ENCODE peak calls at places on chromosome 1, in eight cellular contexts. H is fibroblast of lung, A is mucosa of descending colon, R is tibial artery, X is GM23338, Y is fibroblast of mammary gland, K is suprapubic skin, E is RWPE2. P is an unnamed sample.

GRCh38 chr1:94339229-94339927 is 78.8 kb upstream of the ABCD3 start:
- DNase-seq in H (no peak), A (no peak), R (no peak), X (no peak), Y (no peak), K (no peak), E (no peak), P (no peak)

GRCh38 chr1:78339490-78339889 is 151.3 kb upstream of the PTGFR start:
- DNase-seq in H (no peak), A (no peak), R (no peak), X (no peak), Y (peak), K (no peak), E (no peak), P (peak)

GRCh38 chr1:219385786-219386427 is 212.2 kb downstream of the LYPLAL1 start:
- DNase-seq in H (peak), A (peak), R (peak), X (peak), Y (peak), K (no peak), E (no peak), P (peak)

GRCh38 chr1:184574588-184574987 is 180.1 kb downstream of the EDEM3 start:
- DNase-seq in H (no peak), A (no peak), R (no peak), X (peak), Y (no peak), K (no peak), E (no peak), P (no peak)

GRCh38 chr1:198330982-198331620 is 174.3 kb downstream of the NEK7 start:
- DNase-seq in H (no peak), A (no peak), R (no peak), X (peak), Y (no peak), K (no peak), E (no peak), P (no peak)

GRCh38 chr1:186519981-186520380 is 59.1 kb upstream of the PDC start:
- DNase-seq in H (no peak), A (no peak), R (no peak), X (no peak), Y (peak), K (no peak), E (no peak), P (peak)

GRCh38 chr1:244730153-244730933 is 77.4 kb downstream of the DESI2 start:
- DNase-seq in H (peak), A (peak), R (no peak), X (peak), Y (peak), K (no peak), E (no peak), P (peak)

GRCh38 chr1:206658981-206659273 is 23.6 kb downstream of the DYRK3 start:
- DNase-seq in H (no peak), A (no peak), R (no peak), X (no peak), Y (no peak), K (no peak), E (no peak), P (no peak)

GRCh38 chr1:18197299-18197698 is 89.7 kb downstream of the IGSF21 start:
- DNase-seq in H (no peak), A (no peak), R (no peak), X (no peak), Y (no peak), K (no peak), E (no peak), P (no peak)

GRCh38 chr1:156052862-156053769 is 482 bp downstream of the UBQLN4 start:
- DNase-seq in H (peak), A (peak), R (peak), X (peak), Y (peak), K (peak), E (peak), P (peak)

GRCh38 chr1:153431427-153431826 is 15.1 kb downstream of the S100A7A start:
- DNase-seq in H (no peak), A (no peak), R (no peak), X (no peak), Y (no peak), K (no peak), E (no peak), P (no peak)

GRCh38 chr1:31072304-31072746 is 6.8 kb upstream of the PUM1 start:
- DNase-seq in H (no peak), A (no peak), R (no peak), X (peak), Y (no peak), K (no peak), E (no peak), P (no peak)

GRCh38 chr1:96565546-96565945 is 156.0 kb upstream of the PTBP2 start:
- DNase-seq in H (no peak), A (no peak), R (no peak), X (no peak), Y (no peak), K (no peak), E (no peak), P (no peak)

GRCh38 chr1:69700770-69701169 is 133.0 kb downstream of the LRRC7 start:
- DNase-seq in H (peak), A (peak), R (no peak), X (peak), Y (peak), K (no peak), E (no peak), P (peak)

GRCh38 chr1:46181343-46182260 is 5.3 kb upstream of the P3R3URF start:
- DNase-seq in H (peak), A (peak), R (no peak), X (no peak), Y (peak), K (no peak), E (no peak), P (peak)

GRCh38 chr1:225465793-225466517 is 38.1 kb upstream of the LBR start:
- DNase-seq in H (no peak), A (no peak), R (no peak), X (no peak), Y (no peak), K (no peak), E (no peak), P (no peak)

GRCh38 chr1:30679976-30680305 is 43.4 kb downstream of the MATN1 start:
- DNase-seq in H (no peak), A (no peak), R (no peak), X (no peak), Y (no peak), K (no peak), E (no peak), P (no peak)

GRCh38 chr1:65538664-65539063 is 118.2 kb downstream of the LEPR start:
- DNase-seq in H (no peak), A (no peak), R (no peak), X (no peak), Y (no peak), K (no peak), E (no peak), P (no peak)

GRCh38 chr1:67542747-67543146 is 112.5 kb upstream of the SERBP1 start:
- DNase-seq in H (no peak), A (no peak), R (no peak), X (no peak), Y (no peak), K (no peak), E (no peak), P (no peak)

GRCh38 chr1:41109316-41110263 is 88.1 kb upstream of the SLFNL1 start:
- DNase-seq in H (peak), A (peak), R (peak), X (peak), Y (peak), K (no peak), E (peak), P (peak)

GRCh38 chr1:244347942-244348341 is 103.8 kb downstream of the ADSS2 start:
- DNase-seq in H (no peak), A (peak), R (no peak), X (no peak), Y (peak), K (no peak), E (no peak), P (no peak)

GRCh38 chr1:155531624-155532023 is 31.0 kb downstream of the ASH1L start:
- DNase-seq in H (peak), A (no peak), R (no peak), X (no peak), Y (no peak), K (no peak), E (no peak), P (no peak)

GRCh38 chr1:217948741-217949140 is 317.6 kb downstream of the SPATA17 start:
- DNase-seq in H (peak), A (no peak), R (no peak), X (no peak), Y (no peak), K (no peak), E (no peak), P (no peak)

GRCh38 chr1:166307261-166308188 is 140.7 kb upstream of the FAM78B start:
- DNase-seq in H (no peak), A (no peak), R (no peak), X (no peak), Y (no peak), K (no peak), E (no peak), P (no peak)

GRCh38 chr1:88802404-88802803 is 89.0 kb downstream of the GTF2B start:
- DNase-seq in H (no peak), A (no peak), R (no peak), X (no peak), Y (peak), K (no peak), E (no peak), P (no peak)

GRCh38 chr1:227753999-227754764 is 18.9 kb downstream of the SNAP47 start:
- DNase-seq in H (peak), A (no peak), R (no peak), X (no peak), Y (peak), K (no peak), E (no peak), P (peak)

GRCh38 chr1:29836626-29837305 is 600.4 kb downstream of the PTPRU start:
- DNase-seq in H (no peak), A (no peak), R (no peak), X (peak), Y (no peak), K (no peak), E (no peak), P (no peak)

GRCh38 chr1:29728703-29729102 is 492.4 kb downstream of the PTPRU start:
- DNase-seq in H (no peak), A (no peak), R (no peak), X (no peak), Y (no peak), K (no peak), E (no peak), P (no peak)

GRCh38 chr1:94727846-94728715 is 92.1 kb upstream of the SLC44A3 start:
- DNase-seq in H (peak), A (peak), R (no peak), X (no peak), Y (peak), K (no peak), E (peak), P (peak)

GRCh38 chr1:93607814-93608187 is 73.8 kb downstream of the BCAR3 start:
- DNase-seq in H (no peak), A (no peak), R (no peak), X (no peak), Y (peak), K (no peak), E (no peak), P (peak)

GRCh38 chr1:228289996-228290881 is 82.4 kb downstream of the OBSCN start:
- DNase-seq in H (no peak), A (no peak), R (no peak), X (no peak), Y (no peak), K (peak), E (peak), P (no peak)

GRCh38 chr1:196467230-196467629 is 141.0 kb downstream of the KCNT2 start:
- DNase-seq in H (peak), A (no peak), R (no peak), X (no peak), Y (peak), K (no peak), E (no peak), P (no peak)

GRCh38 chr1:183002797-183003594 is 20.2 kb upstream of the LAMC1 start:
- DNase-seq in H (peak), A (no peak), R (no peak), X (no peak), Y (peak), K (no peak), E (no peak), P (no peak)

GRCh38 chr1:195188821-195189220 is 1419.4 kb downstream of the KCNT2 start:
- DNase-seq in H (peak), A (no peak), R (no peak), X (no peak), Y (no peak), K (no peak), E (no peak), P (peak)

DNA sequence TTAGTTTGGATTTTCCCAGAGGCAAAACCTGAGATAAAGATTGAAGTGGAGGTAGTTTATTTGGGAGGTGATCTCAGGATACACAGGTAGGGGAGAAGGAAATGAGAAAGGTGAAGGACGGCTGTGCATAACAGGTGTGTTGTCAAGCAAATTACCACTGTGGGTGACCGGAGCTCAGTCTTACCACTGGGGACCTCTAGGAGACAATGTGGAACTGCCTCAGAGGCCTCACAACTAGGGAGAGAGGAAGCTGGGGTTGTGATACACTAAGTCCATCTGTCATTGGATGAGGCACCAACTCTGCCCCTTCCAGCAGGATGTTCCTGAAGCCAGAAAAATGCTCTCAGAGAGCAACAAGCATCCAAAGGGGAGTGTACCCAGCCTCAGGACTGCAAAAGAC is 32.6 kb downstream of the GRIK3 start:
- DNase-seq in H (no peak), A (no peak), R (no peak), X (peak), Y (no peak), K (no peak), E (no peak), P (no peak)
- TF ChIP-seq CTCF in H (no peak), A (no peak), R (no peak), X (peak), Y (no peak), K (no peak), E (no peak), P (no peak)

GRCh38 chr1:209570757-209571156 is 12.8 kb upstream of the CAMK1G start:
- DNase-seq in H (no peak), A (no peak), R (no peak), X (no peak), Y (no peak), K (no peak), E (no peak), P (no peak)

GRCh38 chr1:209565759-209566678 is 17.5 kb upstream of the CAMK1G start:
- DNase-seq in H (peak), A (peak), R (peak), X (peak), Y (peak), K (peak), E (peak), P (peak)

GRCh38 chr1:209564904-209565303 is 18.6 kb upstream of the CAMK1G start:
- DNase-seq in H (no peak), A (no peak), R (no peak), X (no peak), Y (no peak), K (no peak), E (no peak), P (no peak)

GRCh38 chr1:209567788-209568187 is 15.7 kb upstream of the CAMK1G start:
- DNase-seq in H (peak), A (no peak), R (no peak), X (no peak), Y (peak), K (no peak), E (peak), P (peak)

DNA sequence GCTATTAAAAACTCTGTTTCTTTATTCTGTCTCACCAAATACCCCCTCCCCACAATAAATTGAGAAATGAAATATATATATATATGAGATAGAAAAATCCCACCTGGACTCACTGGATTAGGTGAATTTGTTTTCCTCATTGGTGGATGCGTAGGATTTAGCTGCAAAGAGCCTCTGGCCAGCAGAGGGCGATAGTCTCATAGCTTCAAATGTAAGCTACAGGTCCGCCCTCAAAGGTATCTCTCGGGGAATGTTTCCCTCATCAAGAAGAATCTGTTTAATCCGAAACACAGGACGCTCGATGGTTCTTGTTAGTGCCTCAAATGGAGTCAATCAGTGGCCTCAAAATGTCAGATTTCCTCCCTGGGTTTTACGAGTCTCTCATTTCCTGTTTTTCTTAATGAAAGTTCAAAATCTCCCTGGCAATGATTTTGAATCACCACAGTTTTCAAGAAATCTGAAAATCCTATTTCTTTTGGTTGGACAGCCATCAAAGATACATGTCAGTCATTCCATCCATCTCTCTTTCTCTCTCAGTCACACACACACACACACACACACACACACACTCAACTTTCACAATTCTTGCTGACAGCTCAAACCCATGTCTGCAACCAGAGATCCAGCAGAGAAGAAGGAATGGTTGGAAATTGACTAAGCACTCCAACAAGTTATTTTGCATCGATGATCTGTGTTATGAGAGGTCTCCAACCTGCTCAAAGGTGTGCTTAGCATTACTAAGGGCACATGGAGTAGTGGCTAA is 13.9 kb upstream of the CAMK1G start:
- DNase-seq in H (peak), A (peak), R (peak), X (peak), Y (peak), K (peak), E (no peak), P (peak)
- H3K4me3 ChIP-seq in H (peak), A (no peak), R (no peak), X (no peak), Y (no peak), K (no peak), E (no peak), P (no peak)

DNA sequence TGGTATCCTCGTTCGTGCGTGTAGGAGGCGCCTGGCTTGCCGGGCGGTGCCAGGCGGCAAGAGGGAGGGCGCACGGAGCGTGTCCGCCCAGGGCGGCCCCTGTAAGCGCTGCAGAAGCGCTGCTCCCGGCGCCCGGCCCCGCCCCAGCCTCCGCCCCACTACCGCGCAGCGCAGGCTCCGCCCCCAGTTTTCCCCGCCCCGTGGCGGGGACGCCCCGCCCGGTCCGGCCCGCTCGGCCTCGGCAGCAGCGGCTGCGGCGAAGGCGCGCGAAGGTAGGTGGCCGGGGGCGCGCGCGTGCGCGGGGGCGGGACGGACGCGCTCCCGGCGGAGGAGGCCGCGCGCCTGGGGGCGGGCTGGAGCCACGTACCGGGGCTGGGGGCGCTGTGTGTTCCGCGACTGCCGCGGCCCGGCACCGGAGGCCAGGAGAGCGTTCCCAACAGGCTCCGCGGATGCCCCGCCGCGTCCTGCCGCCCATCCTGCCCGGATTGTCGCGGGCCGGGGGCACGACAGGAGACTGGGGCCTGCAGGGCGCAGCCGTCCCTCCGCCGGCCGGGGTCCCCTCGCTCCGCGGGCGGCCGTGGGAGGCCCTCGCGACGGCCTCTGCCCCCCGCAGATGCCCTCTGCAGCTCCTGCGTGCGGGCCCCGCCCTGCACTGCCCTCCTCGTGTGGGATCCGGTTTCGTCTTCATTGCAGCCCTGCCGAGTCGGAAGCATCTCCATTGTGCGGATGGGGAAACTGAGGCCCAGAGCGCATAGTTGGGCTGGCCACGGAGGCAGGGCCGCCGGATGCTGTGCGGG is 7.7 kb upstream of the CROCC start:
- DNase-seq in H (peak), A (peak), R (peak), X (peak), Y (peak), K (peak), E (peak), P (peak)
- TF ChIP-seq CTCF in H (no peak), A (no peak), R (no peak), X (peak), Y (no peak), K (no peak), E (peak), P (no peak)

GRCh38 chr1:230870916-230871315 is 2.6 kb upstream of the C1orf198 start:
- DNase-seq in H (no peak), A (no peak), R (no peak), X (no peak), Y (no peak), K (no peak), E (no peak), P (no peak)

GRCh38 chr1:230867119-230867902 is 1.0 kb downstream of the C1orf198 start:
- DNase-seq in H (peak), A (no peak), R (no peak), X (no peak), Y (peak), K (no peak), E (no peak), P (peak)

GRCh38 chr1:230867903-230868735 is at the start of gene C1orf198:
- DNase-seq in H (peak), A (peak), R (no peak), X (peak), Y (no peak), K (peak), E (no peak), P (peak)

GRCh38 chr1:230868736-230869385 is 540 bp upstream of the C1orf198 start:
- DNase-seq in H (peak), A (peak), R (peak), X (peak), Y (no peak), K (peak), E (no peak), P (peak)

DNA sequence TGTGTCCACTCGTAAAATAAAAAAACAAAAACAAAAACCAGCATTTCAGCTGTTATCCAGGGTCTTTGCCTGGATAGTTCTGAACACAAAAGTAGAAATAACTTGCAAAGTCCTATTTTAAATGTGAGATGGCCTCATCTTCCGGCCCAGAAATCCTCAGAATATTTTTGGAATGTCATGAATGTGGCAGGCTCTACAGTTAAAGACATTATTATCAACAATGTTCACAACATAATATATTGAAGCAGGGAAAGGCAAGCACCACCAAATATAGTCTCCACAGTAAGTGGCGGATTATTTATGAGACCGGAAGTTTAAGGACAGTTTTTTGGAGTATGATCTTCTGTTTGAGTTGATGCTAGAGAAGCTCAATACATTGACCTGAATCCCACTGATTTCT is 1.2 kb upstream of the C1orf198 start:
- DNase-seq in H (peak), A (no peak), R (no peak), X (no peak), Y (no peak), K (no peak), E (no peak), P (peak)
- H3K4me3 ChIP-seq in H (peak), A (no peak), R (peak), X (peak), Y (no peak), K (no peak), E (no peak), P (no peak)

DNA sequence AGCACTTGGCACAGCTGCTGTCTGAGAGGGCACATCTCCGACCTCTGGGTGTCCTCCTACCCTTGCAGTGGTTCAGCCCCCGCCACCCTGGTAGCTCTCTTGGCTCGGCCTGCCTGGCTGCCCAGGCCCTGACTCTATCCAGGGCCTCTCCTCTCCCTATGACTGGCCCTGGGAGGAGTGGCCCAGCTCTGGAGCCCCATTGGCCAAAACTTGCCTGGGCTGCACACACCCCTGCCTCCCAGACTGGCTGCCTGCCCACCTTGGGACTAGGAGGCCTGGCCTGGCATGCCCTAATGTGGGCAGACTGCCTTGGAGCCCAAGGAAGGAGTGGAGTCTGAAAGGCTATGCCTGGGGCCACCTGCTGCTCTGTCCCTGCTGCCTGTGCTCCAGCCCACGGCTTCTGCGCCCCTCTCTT is 33.6 kb downstream of the ACOT11 start:
- DNase-seq in H (peak), A (peak), R (peak), X (no peak), Y (peak), K (peak), E (peak), P (peak)
- TF ChIP-seq CTCF in H (no peak), A (no peak), R (no peak), X (no peak), Y (no peak), K (no peak), E (no peak), P (no peak)